ENCODE peak calls at places on chromosome 19, in ten cellular contexts. One of them, this sample, is unnamed. For H3K27me3, the result is how much of the 10 kb centered on the place peaks cover.

GRCh38 chr19:58305932-58306323 is 751 bp downstream of the ERVK3-1 start:
- DNase-seq in SK-N-SH: peak
- DNase-seq in osteoblast: no peak
- DNase-seq in WERI-Rb-1: no peak
- DNase-seq in prostate gland: no peak
- DNase-seq in HAP-1: no peak
- DNase-seq in body of pancreas: no peak
- DNase-seq in heart right ventricle: no peak
- DNase-seq in heart left ventricle: no peak
- DNase-seq in ovary: no peak
- DNase-seq in this sample: no peak

GRCh38 chr19:16325671-16326400 is 1.2 kb downstream of the KLF2 start:
- DNase-seq in osteoblast: peak
- DNase-seq in HAP-1: no peak
- DNase-seq in heart right ventricle: no peak
- DNase-seq in heart left ventricle: peak
- DNase-seq in prostate gland: no peak
- DNase-seq in ovary: peak
- DNase-seq in WERI-Rb-1: peak
- DNase-seq in SK-N-SH: peak
- DNase-seq in body of pancreas: peak
- DNase-seq in this sample: no peak

GRCh38 chr19:33558846-33559245 is 37.3 kb upstream of the PEPD start:
- DNase-seq in heart left ventricle: no peak
- DNase-seq in body of pancreas: no peak
- DNase-seq in heart right ventricle: no peak
- DNase-seq in HAP-1: no peak
- DNase-seq in osteoblast: no peak
- DNase-seq in WERI-Rb-1: no peak
- DNase-seq in SK-N-SH: no peak
- DNase-seq in prostate gland: peak
- DNase-seq in ovary: no peak
- DNase-seq in this sample: no peak

GRCh38 chr19:35222373-35223005 is 6.0 kb downstream of the FAM187B start:
- DNase-seq in prostate gland: no peak
- DNase-seq in SK-N-SH: no peak
- DNase-seq in body of pancreas: no peak
- DNase-seq in ovary: no peak
- DNase-seq in heart right ventricle: no peak
- DNase-seq in HAP-1: no peak
- DNase-seq in osteoblast: no peak
- DNase-seq in WERI-Rb-1: no peak
- DNase-seq in heart left ventricle: no peak
- DNase-seq in this sample: no peak

GRCh38 chr19:6064016-6064702 is 46.1 kb downstream of the RFX2 start:
- DNase-seq in WERI-Rb-1: no peak
- DNase-seq in ovary: no peak
- DNase-seq in osteoblast: no peak
- DNase-seq in heart left ventricle: no peak
- DNase-seq in prostate gland: no peak
- DNase-seq in body of pancreas: no peak
- DNase-seq in SK-N-SH: no peak
- DNase-seq in heart right ventricle: no peak
- DNase-seq in HAP-1: no peak
- DNase-seq in this sample: no peak

GRCh38 chr19:1612114-1613086 is 7.1 kb upstream of the UQCR11 start:
- DNase-seq in heart left ventricle: no peak
- DNase-seq in body of pancreas: no peak
- DNase-seq in prostate gland: no peak
- DNase-seq in HAP-1: no peak
- DNase-seq in osteoblast: no peak
- DNase-seq in ovary: no peak
- DNase-seq in heart right ventricle: no peak
- DNase-seq in SK-N-SH: no peak
- DNase-seq in WERI-Rb-1: no peak
- DNase-seq in this sample: no peak

GRCh38 chr19:31658993-31659896 is 310.0 kb upstream of the TSHZ3 start:
- DNase-seq in WERI-Rb-1: no peak
- DNase-seq in heart right ventricle: no peak
- DNase-seq in osteoblast: no peak
- DNase-seq in SK-N-SH: no peak
- DNase-seq in body of pancreas: no peak
- DNase-seq in ovary: no peak
- DNase-seq in heart left ventricle: no peak
- DNase-seq in prostate gland: no peak
- DNase-seq in HAP-1: no peak
- DNase-seq in this sample: no peak

GRCh38 chr19:611506-611869 is 21.8 kb downstream of the HCN2 start:
- DNase-seq in ovary: no peak
- DNase-seq in WERI-Rb-1: peak
- DNase-seq in HAP-1: no peak
- DNase-seq in osteoblast: peak
- DNase-seq in heart left ventricle: no peak
- DNase-seq in body of pancreas: no peak
- DNase-seq in heart right ventricle: no peak
- DNase-seq in prostate gland: no peak
- DNase-seq in SK-N-SH: no peak
- DNase-seq in this sample: no peak

GRCh38 chr19:53907193-53907581 is 1.9 kb upstream of the CACNG7 start:
- DNase-seq in body of pancreas: no peak
- DNase-seq in osteoblast: peak
- DNase-seq in WERI-Rb-1: no peak
- DNase-seq in prostate gland: no peak
- DNase-seq in SK-N-SH: peak
- DNase-seq in HAP-1: no peak
- DNase-seq in ovary: no peak
- DNase-seq in heart right ventricle: no peak
- DNase-seq in heart left ventricle: no peak
- DNase-seq in this sample: no peak

GRCh38 chr19:53906211-53907192 is 2.6 kb upstream of the CACNG7 start:
- DNase-seq in WERI-Rb-1: peak
- DNase-seq in heart right ventricle: peak
- DNase-seq in heart left ventricle: no peak
- DNase-seq in prostate gland: no peak
- DNase-seq in SK-N-SH: peak
- DNase-seq in HAP-1: no peak
- DNase-seq in osteoblast: peak
- DNase-seq in ovary: peak
- DNase-seq in body of pancreas: peak
- DNase-seq in this sample: peak

GRCh38 chr19:53908933-53909415 is at the start of gene CACNG7:
- DNase-seq in WERI-Rb-1: no peak
- DNase-seq in SK-N-SH: peak
- DNase-seq in heart left ventricle: no peak
- DNase-seq in prostate gland: no peak
- DNase-seq in body of pancreas: no peak
- DNase-seq in heart right ventricle: no peak
- DNase-seq in HAP-1: no peak
- DNase-seq in ovary: no peak
- DNase-seq in osteoblast: peak
- DNase-seq in this sample: no peak

GRCh38 chr19:53907690-53908089 is 1.4 kb upstream of the CACNG7 start:
- DNase-seq in heart right ventricle: no peak
- DNase-seq in body of pancreas: no peak
- DNase-seq in osteoblast: peak
- DNase-seq in HAP-1: no peak
- DNase-seq in prostate gland: no peak
- DNase-seq in SK-N-SH: no peak
- DNase-seq in WERI-Rb-1: no peak
- DNase-seq in ovary: no peak
- DNase-seq in heart left ventricle: no peak
- DNase-seq in this sample: no peak

DNA sequence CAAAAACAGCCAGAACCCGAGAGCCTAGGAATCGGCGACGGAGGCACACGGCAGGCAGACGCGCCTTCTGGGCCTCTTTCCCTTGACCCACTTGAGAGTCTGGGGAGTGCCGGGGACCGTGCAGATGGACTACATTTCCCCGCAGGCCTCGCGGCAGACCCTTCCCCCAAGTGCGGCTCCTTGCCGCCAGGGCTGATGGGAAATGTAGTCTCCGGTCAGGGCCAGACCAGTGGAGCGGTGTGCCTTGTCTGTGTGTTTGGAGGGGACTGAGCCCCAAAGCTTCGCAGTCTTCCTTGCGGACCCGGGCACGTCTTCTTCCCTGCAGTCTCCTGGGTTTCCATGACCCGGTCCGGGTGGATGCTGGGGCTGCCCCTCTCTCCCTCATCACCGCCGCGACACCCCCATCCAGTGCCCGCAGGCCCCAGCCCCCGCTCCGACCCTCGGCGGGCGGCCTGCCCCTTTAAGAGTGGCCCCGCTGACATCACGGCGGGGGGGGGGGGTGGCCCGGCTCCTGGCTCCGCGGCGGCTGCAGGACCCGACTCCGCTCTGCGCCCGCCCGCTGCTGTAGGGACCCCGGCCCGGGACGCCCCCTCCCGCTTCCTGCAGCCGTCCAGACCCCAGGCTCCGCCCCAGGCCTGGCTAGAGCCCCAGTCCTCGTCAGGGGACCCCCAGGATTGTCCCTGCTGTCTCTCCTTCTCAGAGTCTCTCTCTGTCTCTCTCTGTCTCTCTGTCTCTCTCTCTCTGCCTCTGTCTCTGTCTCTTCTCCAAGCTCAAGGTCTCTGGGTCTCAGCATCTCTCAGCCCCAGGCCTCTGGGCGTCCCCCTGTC is 759 bp upstream of the CACNG7 start:
- DNase-seq in ovary: peak
- DNase-seq in heart right ventricle: peak
- DNase-seq in HAP-1: peak
- DNase-seq in body of pancreas: peak
- DNase-seq in WERI-Rb-1: peak
- DNase-seq in osteoblast: peak
- DNase-seq in heart left ventricle: no peak
- DNase-seq in SK-N-SH: peak
- DNase-seq in prostate gland: no peak
- DNase-seq in this sample: no peak
- H3K4me3 ChIP-seq in ovary: no peak
- H3K4me3 ChIP-seq in heart right ventricle: no peak
- H3K4me3 ChIP-seq in HAP-1: peak
- H3K4me3 ChIP-seq in body of pancreas: no peak
- H3K4me3 ChIP-seq in WERI-Rb-1: peak
- H3K4me3 ChIP-seq in osteoblast: no peak
- H3K4me3 ChIP-seq in heart left ventricle: no peak
- H3K4me3 ChIP-seq in SK-N-SH: peak
- H3K4me3 ChIP-seq in prostate gland: no peak
- H3K4me3 ChIP-seq in this sample: no peak

GRCh38 chr19:53909471-53910169 is 542 bp downstream of the CACNG7 start:
- DNase-seq in SK-N-SH: no peak
- DNase-seq in heart left ventricle: no peak
- DNase-seq in WERI-Rb-1: no peak
- DNase-seq in ovary: no peak
- DNase-seq in HAP-1: no peak
- DNase-seq in body of pancreas: no peak
- DNase-seq in osteoblast: peak
- DNase-seq in prostate gland: no peak
- DNase-seq in heart right ventricle: no peak
- DNase-seq in this sample: peak
- H3K27me3 ChIP-seq in SK-N-SH: under half
- H3K27me3 ChIP-seq in heart left ventricle: half or more
- H3K27me3 ChIP-seq in WERI-Rb-1: half or more
- H3K27me3 ChIP-seq in ovary: under half
- H3K27me3 ChIP-seq in HAP-1: under half
- H3K27me3 ChIP-seq in body of pancreas: half or more
- H3K27me3 ChIP-seq in osteoblast: half or more
- H3K27me3 ChIP-seq in prostate gland: under half
- H3K27me3 ChIP-seq in heart right ventricle: half or more
- H3K27me3 ChIP-seq in this sample: half or more

GRCh38 chr19:8612807-8613171 is 2.3 kb upstream of the ADAMTS10 start:
- DNase-seq in SK-N-SH: no peak
- DNase-seq in HAP-1: no peak
- DNase-seq in heart left ventricle: no peak
- DNase-seq in osteoblast: no peak
- DNase-seq in WERI-Rb-1: no peak
- DNase-seq in body of pancreas: no peak
- DNase-seq in prostate gland: no peak
- DNase-seq in heart right ventricle: no peak
- DNase-seq in ovary: no peak
- DNase-seq in this sample: no peak

GRCh38 chr19:8610928-8611284 is 391 bp upstream of the ADAMTS10 start:
- DNase-seq in heart right ventricle: no peak
- DNase-seq in WERI-Rb-1: no peak
- DNase-seq in prostate gland: no peak
- DNase-seq in heart left ventricle: no peak
- DNase-seq in HAP-1: no peak
- DNase-seq in body of pancreas: no peak
- DNase-seq in ovary: no peak
- DNase-seq in osteoblast: no peak
- DNase-seq in SK-N-SH: no peak
- DNase-seq in this sample: no peak

GRCh38 chr19:8611890-8612806 is 1.6 kb upstream of the ADAMTS10 start:
- DNase-seq in body of pancreas: peak
- DNase-seq in heart left ventricle: peak
- DNase-seq in osteoblast: peak
- DNase-seq in HAP-1: no peak
- DNase-seq in ovary: peak
- DNase-seq in heart right ventricle: peak
- DNase-seq in SK-N-SH: no peak
- DNase-seq in WERI-Rb-1: no peak
- DNase-seq in prostate gland: no peak
- DNase-seq in this sample: no peak

GRCh38 chr19:8610041-8610927 is at the start of gene ADAMTS10:
- DNase-seq in body of pancreas: peak
- DNase-seq in ovary: peak
- DNase-seq in osteoblast: peak
- DNase-seq in prostate gland: no peak
- DNase-seq in heart left ventricle: peak
- DNase-seq in heart right ventricle: no peak
- DNase-seq in HAP-1: no peak
- DNase-seq in SK-N-SH: peak
- DNase-seq in WERI-Rb-1: peak
- DNase-seq in this sample: no peak

GRCh38 chr19:8611391-8611883 is 922 bp upstream of the ADAMTS10 start:
- DNase-seq in WERI-Rb-1: no peak
- DNase-seq in prostate gland: no peak
- DNase-seq in ovary: peak
- DNase-seq in heart right ventricle: no peak
- DNase-seq in heart left ventricle: no peak
- DNase-seq in osteoblast: peak
- DNase-seq in HAP-1: no peak
- DNase-seq in SK-N-SH: peak
- DNase-seq in body of pancreas: no peak
- DNase-seq in this sample: no peak
- H3K4me3 ChIP-seq in WERI-Rb-1: no peak
- H3K4me3 ChIP-seq in prostate gland: no peak
- H3K4me3 ChIP-seq in ovary: no peak
- H3K4me3 ChIP-seq in heart right ventricle: no peak
- H3K4me3 ChIP-seq in heart left ventricle: no peak
- H3K4me3 ChIP-seq in osteoblast: no peak
- H3K4me3 ChIP-seq in HAP-1: no peak
- H3K4me3 ChIP-seq in SK-N-SH: no peak
- H3K4me3 ChIP-seq in body of pancreas: no peak
- H3K4me3 ChIP-seq in this sample: no peak

DNA sequence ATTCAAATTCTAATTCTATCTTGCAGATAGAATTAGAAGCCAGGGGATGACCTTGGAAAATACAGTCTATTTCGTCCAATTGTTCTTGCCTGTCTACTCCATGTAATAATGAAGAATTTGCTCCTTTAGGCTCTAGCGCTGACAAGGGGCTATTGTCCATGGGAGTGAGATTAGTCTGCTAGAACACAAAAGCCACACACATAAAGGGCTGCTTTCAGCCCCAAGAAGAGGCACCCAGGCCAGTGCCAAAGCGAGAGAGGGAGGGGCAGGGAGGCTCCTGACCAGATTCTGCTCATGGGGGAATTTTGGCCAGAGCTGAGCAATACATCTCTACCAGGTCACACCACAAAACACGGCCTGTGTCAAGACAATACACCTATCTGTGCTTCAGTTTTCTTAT is 1306.9 kb downstream of the UQCRFS1 start:
- DNase-seq in HAP-1: no peak
- DNase-seq in heart left ventricle: no peak
- DNase-seq in prostate gland: no peak
- DNase-seq in SK-N-SH: no peak
- DNase-seq in heart right ventricle: no peak
- DNase-seq in body of pancreas: no peak
- DNase-seq in ovary: no peak
- DNase-seq in WERI-Rb-1: no peak
- DNase-seq in osteoblast: no peak
- DNase-seq in this sample: no peak
- H3K27me3 ChIP-seq in HAP-1: under half
- H3K27me3 ChIP-seq in heart left ventricle: under half
- H3K27me3 ChIP-seq in prostate gland: under half
- H3K27me3 ChIP-seq in SK-N-SH: under half
- H3K27me3 ChIP-seq in heart right ventricle: under half
- H3K27me3 ChIP-seq in body of pancreas: under half
- H3K27me3 ChIP-seq in ovary: under half
- H3K27me3 ChIP-seq in WERI-Rb-1: under half
- H3K27me3 ChIP-seq in osteoblast: under half
- H3K27me3 ChIP-seq in this sample: under half